ENCODE peak calls at places on chromosomes 2 and 18, in five cellular contexts. Y is left lung, K is AG09309, P is AG20443, B is PC-3. S is an unnamed sample.

GRCh38 chr18:58438161-58438983 is 190.5 kb downstream of the ALPK2 start:
- DNase-seq in B (no peak), Y (no peak), P (peak; percentile 56), K (no peak), S (no peak)

GRCh38 chr2:216635171-216635570 is 2.0 kb downstream of the IGFBP2 start:
- DNase-seq in Y (no peak), B (no peak), K (no peak), P (no peak), S (no peak)

GRCh38 chr18:75475228-75475627 is 47.7 kb upstream of the SMIM21 start:
- DNase-seq in Y (no peak), K (peak; percentile 94), B (peak; percentile 78), P (peak; percentile 57), S (peak; percentile 59)

GRCh38 chr2:45968946-45969584 is 317.6 kb downstream of the PRKCE start:
- DNase-seq in Y (no peak), B (no peak), K (no peak), P (peak; percentile 46), S (no peak)

GRCh38 chr2:60212174-60212945 is 341.1 kb downstream of the BCL11A start:
- DNase-seq in P (no peak), K (no peak), B (no peak), Y (no peak), S (no peak)

GRCh38 chr2:181106229-181106628 is 125.8 kb downstream of the UBE2E3 start:
- DNase-seq in P (peak; percentile 12), K (no peak), B (no peak), Y (no peak), S (no peak)

GRCh38 chr2:71671203-71671602 is 217.8 kb downstream of the DYSF start:
- DNase-seq in Y (no peak), K (no peak), P (peak; percentile 9), B (no peak), S (no peak)

GRCh38 chr2:147135401-147135800 is 709.4 kb upstream of the ACVR2A start:
- DNase-seq in K (no peak), Y (no peak), B (no peak), P (no peak), S (no peak)

GRCh38 chr18:62070306-62070705 is 116.5 kb downstream of the PIGN start:
- DNase-seq in B (no peak), P (no peak), Y (no peak), K (no peak), S (no peak)

GRCh38 chr2:147463881-147464520 is 380.8 kb upstream of the ACVR2A start:
- DNase-seq in Y (no peak), B (no peak), P (no peak), K (no peak), S (no peak)

GRCh38 chr2:101617786-101618185 is 79.7 kb upstream of the MAP4K4 start:
- DNase-seq in K (no peak), Y (no peak), P (no peak), B (no peak), S (no peak)

GRCh38 chr2:95552911-95553310 is 38.9 kb upstream of the TRIM43 start:
- DNase-seq in P (peak; percentile 18), Y (no peak), K (no peak), B (no peak), S (no peak)

GRCh38 chr2:175853110-175853509 is 149.0 kb downstream of the LNPK start:
- DNase-seq in P (peak; percentile 25), K (no peak), Y (no peak), B (no peak), S (no peak)

GRCh38 chr2:113831156-113831555 is 58.7 kb upstream of the ACTR3 start:
- DNase-seq in K (no peak), Y (no peak), P (peak; percentile 52), B (peak; percentile 79), S (peak; percentile 90)

GRCh38 chr2:40668435-40668834 is 216.5 kb upstream of the SLC8A1 start:
- DNase-seq in P (no peak), B (no peak), K (peak; percentile 72), Y (no peak), S (no peak)

GRCh38 chr2:158266106-158266505 is 164.4 kb downstream of the UPP2 start:
- DNase-seq in K (no peak), Y (no peak), P (no peak), B (no peak), S (no peak)

GRCh38 chr2:134669731-134670669 is 48.8 kb downstream of the TMEM163 start:
- DNase-seq in B (no peak), Y (peak; percentile 84), P (no peak), K (no peak), S (no peak)

GRCh38 chr2:228545749-228546148 is 364.3 kb upstream of the SPHKAP start:
- DNase-seq in P (peak; percentile 31), Y (no peak), K (no peak), B (no peak), S (no peak)

GRCh38 chr2:120332384-120332783 is 13.6 kb upstream of the INHBB start:
- DNase-seq in P (no peak), K (no peak), Y (no peak), B (no peak), S (no peak)

GRCh38 chr2:185644828-185645227 is 93.8 kb upstream of the FSIP2 start:
- DNase-seq in B (no peak), P (no peak), Y (no peak), K (no peak), S (no peak)

GRCh38 chr2:45190481-45190880 is 181.2 kb upstream of the SIX2 start:
- DNase-seq in B (peak; percentile 56), K (no peak), P (peak; percentile 75), Y (no peak), S (no peak)

S was measured in bronchial epithelial cell.